ENCODE peak calls at places on chromosomes 12 and 14, in six cellular contexts. One of them, this sample, is unnamed.
A peak's percentile ranks its signal among the peaks of the same experiment; 100 is the strongest.

GRCh38 chr14:67108230-67108629 is 81.0 kb upstream of the GARIN2 start:
- DNase-seq in OCI-LY7: no peak
- DNase-seq in Caco-2: no peak
- DNase-seq in CD8-positive, alpha-beta T cell: no peak
- DNase-seq in left ventricle myocardium inferior: no peak
- DNase-seq in foreskin keratinocyte: no peak
- DNase-seq in this sample: no peak

GRCh38 chr12:64877363-64878004 is 53.0 kb downstream of the TBC1D30 start:
- DNase-seq in OCI-LY7: no peak
- DNase-seq in Caco-2: no peak
- DNase-seq in CD8-positive, alpha-beta T cell: no peak
- DNase-seq in left ventricle myocardium inferior: no peak
- DNase-seq in foreskin keratinocyte: no peak
- DNase-seq in this sample: no peak

GRCh38 chr14:61418749-61419148 is 97.4 kb downstream of the PRKCH start:
- DNase-seq in OCI-LY7: no peak
- DNase-seq in Caco-2: no peak
- DNase-seq in CD8-positive, alpha-beta T cell: no peak
- DNase-seq in left ventricle myocardium inferior: no peak
- DNase-seq in foreskin keratinocyte: no peak
- DNase-seq in this sample: no peak

GRCh38 chr14:101444116-101444515 is 117.2 kb upstream of the DIO3 start:
- DNase-seq in OCI-LY7: no peak
- DNase-seq in Caco-2: no peak
- DNase-seq in CD8-positive, alpha-beta T cell: no peak
- DNase-seq in left ventricle myocardium inferior: no peak
- DNase-seq in foreskin keratinocyte: peak; percentile 13
- DNase-seq in this sample: peak; percentile 83

GRCh38 chr14:51328942-51329350 is 88.9 kb downstream of the TMX1 start:
- DNase-seq in OCI-LY7: no peak
- DNase-seq in Caco-2: no peak
- DNase-seq in CD8-positive, alpha-beta T cell: no peak
- DNase-seq in left ventricle myocardium inferior: no peak
- DNase-seq in foreskin keratinocyte: no peak
- DNase-seq in this sample: no peak

GRCh38 chr14:105023144-105023543 is 2.3 kb upstream of the CDCA4 start:
- DNase-seq in OCI-LY7: no peak
- DNase-seq in Caco-2: no peak
- DNase-seq in CD8-positive, alpha-beta T cell: no peak
- DNase-seq in left ventricle myocardium inferior: no peak
- DNase-seq in foreskin keratinocyte: peak; percentile 42
- DNase-seq in this sample: no peak

GRCh38 chr14:21978184-21978998 is 304.8 kb upstream of the OR4E1 start:
- DNase-seq in OCI-LY7: peak; percentile 66
- DNase-seq in Caco-2: peak; percentile 61
- DNase-seq in CD8-positive, alpha-beta T cell: peak; percentile 62
- DNase-seq in left ventricle myocardium inferior: no peak
- DNase-seq in foreskin keratinocyte: peak; percentile 23
- DNase-seq in this sample: peak; percentile 17

GRCh38 chr12:124921200-124922008 is 7.0 kb upstream of the UBC start:
- DNase-seq in OCI-LY7: peak; percentile 96
- DNase-seq in Caco-2: peak; percentile 74
- DNase-seq in CD8-positive, alpha-beta T cell: peak; percentile 59
- DNase-seq in left ventricle myocardium inferior: peak; percentile 45
- DNase-seq in foreskin keratinocyte: peak; percentile 77
- DNase-seq in this sample: no peak

GRCh38 chr12:57248934-57249742 is 1.8 kb downstream of the STAC3 start:
- DNase-seq in OCI-LY7: no peak
- DNase-seq in Caco-2: no peak
- DNase-seq in CD8-positive, alpha-beta T cell: no peak
- DNase-seq in left ventricle myocardium inferior: peak; percentile 29
- DNase-seq in foreskin keratinocyte: no peak
- DNase-seq in this sample: no peak

GRCh38 chr12:105451211-105451610 is 120.7 kb downstream of the C12orf75 start:
- DNase-seq in OCI-LY7: no peak
- DNase-seq in Caco-2: no peak
- DNase-seq in CD8-positive, alpha-beta T cell: no peak
- DNase-seq in left ventricle myocardium inferior: no peak
- DNase-seq in foreskin keratinocyte: no peak
- DNase-seq in this sample: peak; percentile 89

GRCh38 chr12:92551853-92552397 is 150.9 kb upstream of the PLEKHG7 start:
- DNase-seq in OCI-LY7: no peak
- DNase-seq in Caco-2: no peak
- DNase-seq in CD8-positive, alpha-beta T cell: no peak
- DNase-seq in left ventricle myocardium inferior: no peak
- DNase-seq in foreskin keratinocyte: peak; percentile 95
- DNase-seq in this sample: no peak

GRCh38 chr12:19857197-19857596 is 417.9 kb downstream of the AEBP2 start:
- DNase-seq in OCI-LY7: no peak
- DNase-seq in Caco-2: no peak
- DNase-seq in CD8-positive, alpha-beta T cell: no peak
- DNase-seq in left ventricle myocardium inferior: no peak
- DNase-seq in foreskin keratinocyte: no peak
- DNase-seq in this sample: no peak

GRCh38 chr12:75699251-75699650 is 187.8 kb upstream of the KRR1 start:
- DNase-seq in OCI-LY7: no peak
- DNase-seq in Caco-2: no peak
- DNase-seq in CD8-positive, alpha-beta T cell: no peak
- DNase-seq in left ventricle myocardium inferior: no peak
- DNase-seq in foreskin keratinocyte: no peak
- DNase-seq in this sample: no peak

GRCh38 chr14:103023881-103024473 is 33.4 kb downstream of the CDC42BPB start:
- DNase-seq in OCI-LY7: no peak
- DNase-seq in Caco-2: no peak
- DNase-seq in CD8-positive, alpha-beta T cell: no peak
- DNase-seq in left ventricle myocardium inferior: peak; percentile 32
- DNase-seq in foreskin keratinocyte: no peak
- DNase-seq in this sample: peak; percentile 94

GRCh38 chr14:37093364-37093763 is 79.0 kb downstream of the SLC25A21 start:
- DNase-seq in OCI-LY7: no peak
- DNase-seq in Caco-2: no peak
- DNase-seq in CD8-positive, alpha-beta T cell: no peak
- DNase-seq in left ventricle myocardium inferior: no peak
- DNase-seq in foreskin keratinocyte: no peak
- DNase-seq in this sample: no peak

GRCh38 chr14:67391266-67391665 is 20.7 kb downstream of the PLEK2 start:
- DNase-seq in OCI-LY7: no peak
- DNase-seq in Caco-2: no peak
- DNase-seq in CD8-positive, alpha-beta T cell: no peak
- DNase-seq in left ventricle myocardium inferior: no peak
- DNase-seq in foreskin keratinocyte: no peak
- DNase-seq in this sample: no peak

GRCh38 chr12:85572956-85573355 is 263.3 kb downstream of the RASSF9 start:
- DNase-seq in OCI-LY7: no peak
- DNase-seq in Caco-2: no peak
- DNase-seq in CD8-positive, alpha-beta T cell: no peak
- DNase-seq in left ventricle myocardium inferior: no peak
- DNase-seq in foreskin keratinocyte: no peak
- DNase-seq in this sample: no peak

GRCh38 chr14:104680806-104681688 is 8.4 kb upstream of the INF2 start:
- DNase-seq in OCI-LY7: peak; percentile 83
- DNase-seq in Caco-2: no peak
- DNase-seq in CD8-positive, alpha-beta T cell: no peak
- DNase-seq in left ventricle myocardium inferior: peak; percentile 49
- DNase-seq in foreskin keratinocyte: peak; percentile 82
- DNase-seq in this sample: peak; percentile 99

GRCh38 chr14:92384461-92385133 is 61.6 kb downstream of the SLC24A4 start:
- DNase-seq in OCI-LY7: no peak
- DNase-seq in Caco-2: no peak
- DNase-seq in CD8-positive, alpha-beta T cell: no peak
- DNase-seq in left ventricle myocardium inferior: no peak
- DNase-seq in foreskin keratinocyte: no peak
- DNase-seq in this sample: no peak

GRCh38 chr12:19529933-19530630 is 90.8 kb downstream of the AEBP2 start:
- DNase-seq in OCI-LY7: no peak
- DNase-seq in Caco-2: no peak
- DNase-seq in CD8-positive, alpha-beta T cell: no peak
- DNase-seq in left ventricle myocardium inferior: no peak
- DNase-seq in foreskin keratinocyte: peak; percentile 29
- DNase-seq in this sample: peak; percentile 80

GRCh38 chr12:130818381-130819247 is 20.4 kb downstream of the STX2 start:
- DNase-seq in OCI-LY7: peak; percentile 57
- DNase-seq in Caco-2: peak; percentile 83
- DNase-seq in CD8-positive, alpha-beta T cell: peak; percentile 82
- DNase-seq in left ventricle myocardium inferior: peak; percentile 67
- DNase-seq in foreskin keratinocyte: peak; percentile 66
- DNase-seq in this sample: peak; percentile 97

GRCh38 chr12:72236071-72236705 is 36.0 kb upstream of the TRHDE start:
- DNase-seq in OCI-LY7: no peak
- DNase-seq in Caco-2: no peak
- DNase-seq in CD8-positive, alpha-beta T cell: no peak
- DNase-seq in left ventricle myocardium inferior: no peak
- DNase-seq in foreskin keratinocyte: peak; percentile 36
- DNase-seq in this sample: no peak

GRCh38 chr14:69845787-69846186 is 33.4 kb upstream of the SMOC1 start:
- DNase-seq in OCI-LY7: no peak
- DNase-seq in Caco-2: peak; percentile 41
- DNase-seq in CD8-positive, alpha-beta T cell: no peak
- DNase-seq in left ventricle myocardium inferior: no peak
- DNase-seq in foreskin keratinocyte: peak; percentile 12
- DNase-seq in this sample: no peak

GRCh38 chr12:110316861-110317260 is 35.8 kb downstream of the ATP2A2 start:
- DNase-seq in OCI-LY7: no peak
- DNase-seq in Caco-2: no peak
- DNase-seq in CD8-positive, alpha-beta T cell: no peak
- DNase-seq in left ventricle myocardium inferior: no peak
- DNase-seq in foreskin keratinocyte: peak; percentile 58
- DNase-seq in this sample: peak; percentile 79

GRCh38 chr12:26867084-26867483 is 34.1 kb upstream of the ITPR2 start:
- DNase-seq in OCI-LY7: no peak
- DNase-seq in Caco-2: no peak
- DNase-seq in CD8-positive, alpha-beta T cell: no peak
- DNase-seq in left ventricle myocardium inferior: no peak
- DNase-seq in foreskin keratinocyte: no peak
- DNase-seq in this sample: no peak

GRCh38 chr14:104205781-104206180 is 67.4 kb downstream of the KIF26A start:
- DNase-seq in OCI-LY7: no peak
- DNase-seq in Caco-2: no peak
- DNase-seq in CD8-positive, alpha-beta T cell: no peak
- DNase-seq in left ventricle myocardium inferior: no peak
- DNase-seq in foreskin keratinocyte: no peak
- DNase-seq in this sample: no peak

GRCh38 chr12:93753838-93754429 is 76.8 kb downstream of the CRADD start:
- DNase-seq in OCI-LY7: no peak
- DNase-seq in Caco-2: no peak
- DNase-seq in CD8-positive, alpha-beta T cell: no peak
- DNase-seq in left ventricle myocardium inferior: no peak
- DNase-seq in foreskin keratinocyte: no peak
- DNase-seq in this sample: no peak

GRCh38 chr12:1799882-1800645 is 20.3 kb upstream of the LRTM2 start:
- DNase-seq in OCI-LY7: no peak
- DNase-seq in Caco-2: no peak
- DNase-seq in CD8-positive, alpha-beta T cell: no peak
- DNase-seq in left ventricle myocardium inferior: no peak
- DNase-seq in foreskin keratinocyte: no peak
- DNase-seq in this sample: no peak

GRCh38 chr14:63547798-63548335 is 4.7 kb upstream of the PPP2R5E start:
- DNase-seq in OCI-LY7: no peak
- DNase-seq in Caco-2: no peak
- DNase-seq in CD8-positive, alpha-beta T cell: no peak
- DNase-seq in left ventricle myocardium inferior: no peak
- DNase-seq in foreskin keratinocyte: no peak
- DNase-seq in this sample: no peak

GRCh38 chr12:92096346-92097136 is 49.1 kb downstream of the BTG1 start:
- DNase-seq in OCI-LY7: no peak
- DNase-seq in Caco-2: no peak
- DNase-seq in CD8-positive, alpha-beta T cell: no peak
- DNase-seq in left ventricle myocardium inferior: no peak
- DNase-seq in foreskin keratinocyte: no peak
- DNase-seq in this sample: peak; percentile 64

GRCh38 chr12:89236748-89237428 is 115.4 kb downstream of the DUSP6 start:
- DNase-seq in OCI-LY7: no peak
- DNase-seq in Caco-2: no peak
- DNase-seq in CD8-positive, alpha-beta T cell: no peak
- DNase-seq in left ventricle myocardium inferior: no peak
- DNase-seq in foreskin keratinocyte: peak; percentile 92
- DNase-seq in this sample: peak; percentile 35
- H3K4me1 ChIP-seq in OCI-LY7: no peaks in the 10 kb centered on the region
- H3K4me1 ChIP-seq in Caco-2: peaks cover 11% of the 10 kb centered on the region
- H3K4me1 ChIP-seq in CD8-positive, alpha-beta T cell: peaks cover 30% of the 10 kb centered on the region
- H3K4me1 ChIP-seq in left ventricle myocardium inferior: peaks cover 33% of the 10 kb centered on the region
- H3K4me1 ChIP-seq in foreskin keratinocyte: peaks cover 17% of the 10 kb centered on the region
- H3K4me1 ChIP-seq in this sample: peaks cover 18% of the 10 kb centered on the region

DNA sequence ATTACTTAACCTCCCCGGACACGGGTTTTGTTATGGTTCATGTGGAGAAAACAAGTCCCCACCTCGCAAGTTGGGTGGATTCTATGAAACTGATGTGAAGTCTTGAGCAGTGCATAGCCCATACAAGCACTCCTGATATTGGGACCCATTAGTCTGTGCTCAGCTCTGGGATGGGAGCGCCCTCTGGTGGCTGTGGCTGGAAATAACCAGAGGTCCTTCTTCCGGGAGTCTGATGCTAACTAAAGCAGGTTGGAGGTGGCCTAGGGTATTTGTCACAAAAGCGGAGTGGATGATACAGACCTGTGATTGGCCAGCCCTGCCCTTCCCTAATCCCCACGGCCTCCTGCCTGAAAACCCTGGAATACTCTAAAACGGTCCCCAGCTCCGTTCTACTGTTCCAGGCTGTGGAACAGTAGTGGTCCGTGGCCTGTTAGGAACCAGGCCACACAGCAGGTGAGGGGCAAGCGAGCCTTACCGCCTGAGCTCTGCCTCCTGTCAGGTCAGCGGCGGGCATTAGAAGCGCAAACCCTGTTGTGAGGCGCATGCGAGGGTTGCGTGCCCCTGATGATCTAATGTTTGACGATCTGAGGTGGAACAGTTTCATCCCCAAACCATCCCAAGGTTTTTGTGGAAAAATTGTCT is 6.4 kb downstream of the SLC48A1 start:
- DNase-seq in OCI-LY7: peak; percentile 89
- DNase-seq in Caco-2: peak; percentile 94
- DNase-seq in CD8-positive, alpha-beta T cell: peak; percentile 97
- DNase-seq in left ventricle myocardium inferior: peak; percentile 88
- DNase-seq in foreskin keratinocyte: peak; percentile 64
- DNase-seq in this sample: peak; percentile 96
- H3K4me1 ChIP-seq in OCI-LY7: peaks cover 42% of the 10 kb centered on the region
- H3K4me1 ChIP-seq in Caco-2: peaks cover 9% of the 10 kb centered on the region
- H3K4me1 ChIP-seq in CD8-positive, alpha-beta T cell: peaks cover 8% of the 10 kb centered on the region
- H3K4me1 ChIP-seq in left ventricle myocardium inferior: peaks cover 73% of the 10 kb centered on the region
- H3K4me1 ChIP-seq in foreskin keratinocyte: peaks cover 16% of the 10 kb centered on the region
- H3K4me1 ChIP-seq in this sample: peaks cover 39% of the 10 kb centered on the region

GRCh38 chr12:113348849-113349536 is 9.4 kb upstream of the PLBD2 start:
- DNase-seq in OCI-LY7: no peak
- DNase-seq in Caco-2: no peak
- DNase-seq in CD8-positive, alpha-beta T cell: no peak
- DNase-seq in left ventricle myocardium inferior: no peak
- DNase-seq in foreskin keratinocyte: no peak
- DNase-seq in this sample: no peak
- H3K4me1 ChIP-seq in OCI-LY7: no peaks in the 10 kb centered on the region
- H3K4me1 ChIP-seq in Caco-2: no peaks in the 10 kb centered on the region
- H3K4me1 ChIP-seq in CD8-positive, alpha-beta T cell: no peaks in the 10 kb centered on the region
- H3K4me1 ChIP-seq in left ventricle myocardium inferior: no peaks in the 10 kb centered on the region
- H3K4me1 ChIP-seq in foreskin keratinocyte: no peaks in the 10 kb centered on the region
- H3K4me1 ChIP-seq in this sample: no peaks in the 10 kb centered on the region

DNA sequence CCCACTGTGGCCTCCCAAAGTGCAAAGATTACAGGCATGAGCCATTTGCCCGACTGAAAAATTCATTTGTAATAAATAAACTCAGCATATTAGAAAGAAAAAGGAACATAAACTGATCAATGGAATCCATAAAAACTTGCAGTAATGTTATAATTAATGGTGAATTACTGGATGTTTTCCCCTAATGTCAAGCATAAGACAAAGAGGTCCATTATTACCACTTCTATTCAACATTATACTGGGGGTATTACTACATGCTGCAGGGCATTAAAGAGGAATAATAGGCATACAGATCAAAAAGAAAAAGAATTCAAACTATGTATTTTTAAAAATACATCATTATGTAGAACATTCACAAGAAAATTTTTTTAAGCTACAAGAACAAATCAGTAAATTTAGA is 926.8 kb downstream of the LRFN5 start:
- DNase-seq in OCI-LY7: no peak
- DNase-seq in Caco-2: no peak
- DNase-seq in CD8-positive, alpha-beta T cell: no peak
- DNase-seq in left ventricle myocardium inferior: no peak
- DNase-seq in foreskin keratinocyte: no peak
- DNase-seq in this sample: no peak
- H3K4me1 ChIP-seq in OCI-LY7: no peaks in the 10 kb centered on the region
- H3K4me1 ChIP-seq in Caco-2: no peaks in the 10 kb centered on the region
- H3K4me1 ChIP-seq in CD8-positive, alpha-beta T cell: no peaks in the 10 kb centered on the region
- H3K4me1 ChIP-seq in left ventricle myocardium inferior: no peaks in the 10 kb centered on the region
- H3K4me1 ChIP-seq in foreskin keratinocyte: no peaks in the 10 kb centered on the region
- H3K4me1 ChIP-seq in this sample: no peaks in the 10 kb centered on the region

This sample was measured in osteoblast.